ENCODE peak calls at places on chromosomes 5 and 9, in seven cellular contexts. One of them, this sample, is unnamed.

GRCh38 chr9:2340046-2340760 is 281.4 kb upstream of the VLDLR start:
- DNase-seq in hypothalamus: no peak
- DNase-seq in choroid plexus epithelial cell: peak; percentile 31
- DNase-seq in NCI-H774: no peak
- DNase-seq in Caki2: no peak
- DNase-seq in COR-L47: no peak
- DNase-seq in CD8-positive, alpha-beta T cell: no peak
- DNase-seq in this sample: no peak

GRCh38 chr5:1081519-1081918 is 30.3 kb downstream of the SLC12A7 start:
- DNase-seq in hypothalamus: no peak
- DNase-seq in COR-L47: no peak
- DNase-seq in CD8-positive, alpha-beta T cell: no peak
- DNase-seq in NCI-H774: no peak
- DNase-seq in Caki2: no peak
- DNase-seq in choroid plexus epithelial cell: no peak
- DNase-seq in this sample: no peak

GRCh38 chr9:91720746-91721705 is 229.0 kb downstream of the ROR2 start:
- DNase-seq in choroid plexus epithelial cell: no peak
- DNase-seq in NCI-H774: no peak
- DNase-seq in Caki2: no peak
- DNase-seq in COR-L47: no peak
- DNase-seq in CD8-positive, alpha-beta T cell: no peak
- DNase-seq in hypothalamus: no peak
- DNase-seq in this sample: peak; percentile 37

GRCh38 chr5:142097681-142098080 is 10.9 kb upstream of the NDFIP1 start:
- DNase-seq in Caki2: no peak
- DNase-seq in COR-L47: no peak
- DNase-seq in NCI-H774: no peak
- DNase-seq in choroid plexus epithelial cell: no peak
- DNase-seq in CD8-positive, alpha-beta T cell: no peak
- DNase-seq in hypothalamus: no peak
- DNase-seq in this sample: no peak

GRCh38 chr9:124852829-124853531 is at the start of gene WDR38:
- DNase-seq in CD8-positive, alpha-beta T cell: peak; percentile 64
- DNase-seq in Caki2: peak; percentile 80
- DNase-seq in COR-L47: peak; percentile 69
- DNase-seq in NCI-H774: peak; percentile 67
- DNase-seq in hypothalamus: peak; percentile 68
- DNase-seq in choroid plexus epithelial cell: peak; percentile 83
- DNase-seq in this sample: peak; percentile 74

GRCh38 chr9:88988796-88989641 is 2.2 kb upstream of the S1PR3 start:
- DNase-seq in Caki2: peak; percentile 26
- DNase-seq in CD8-positive, alpha-beta T cell: no peak
- DNase-seq in hypothalamus: no peak
- DNase-seq in choroid plexus epithelial cell: peak; percentile 82
- DNase-seq in COR-L47: no peak
- DNase-seq in NCI-H774: no peak
- DNase-seq in this sample: peak; percentile 81

GRCh38 chr5:82911902-82912301 is 165.3 kb downstream of the TMEM167A start:
- DNase-seq in choroid plexus epithelial cell: no peak
- DNase-seq in COR-L47: no peak
- DNase-seq in CD8-positive, alpha-beta T cell: no peak
- DNase-seq in Caki2: no peak
- DNase-seq in hypothalamus: no peak
- DNase-seq in NCI-H774: no peak
- DNase-seq in this sample: no peak

GRCh38 chr9:131304676-131305366 is 15.3 kb downstream of the PLPP7 start:
- DNase-seq in choroid plexus epithelial cell: peak; percentile 25
- DNase-seq in NCI-H774: no peak
- DNase-seq in COR-L47: no peak
- DNase-seq in CD8-positive, alpha-beta T cell: no peak
- DNase-seq in hypothalamus: no peak
- DNase-seq in Caki2: no peak
- DNase-seq in this sample: peak; percentile 24

GRCh38 chr5:160233215-160233614 is 3.9 kb downstream of the FABP6 start:
- DNase-seq in COR-L47: no peak
- DNase-seq in NCI-H774: no peak
- DNase-seq in CD8-positive, alpha-beta T cell: no peak
- DNase-seq in hypothalamus: no peak
- DNase-seq in choroid plexus epithelial cell: peak; percentile 24
- DNase-seq in Caki2: peak; percentile 27
- DNase-seq in this sample: no peak

GRCh38 chr5:23314827-23315226 is 192.6 kb upstream of the PRDM9 start:
- DNase-seq in choroid plexus epithelial cell: peak; percentile 17
- DNase-seq in CD8-positive, alpha-beta T cell: no peak
- DNase-seq in Caki2: no peak
- DNase-seq in COR-L47: no peak
- DNase-seq in hypothalamus: no peak
- DNase-seq in NCI-H774: no peak
- DNase-seq in this sample: no peak

GRCh38 chr5:125226825-125227224 is 480.4 kb upstream of the ZNF608 start:
- DNase-seq in hypothalamus: no peak
- DNase-seq in choroid plexus epithelial cell: no peak
- DNase-seq in NCI-H774: no peak
- DNase-seq in CD8-positive, alpha-beta T cell: no peak
- DNase-seq in COR-L47: no peak
- DNase-seq in Caki2: no peak
- DNase-seq in this sample: no peak

GRCh38 chr9:107237873-107238272 is 45.2 kb upstream of the RAD23B start:
- DNase-seq in NCI-H774: no peak
- DNase-seq in Caki2: no peak
- DNase-seq in hypothalamus: no peak
- DNase-seq in COR-L47: no peak
- DNase-seq in choroid plexus epithelial cell: no peak
- DNase-seq in CD8-positive, alpha-beta T cell: no peak
- DNase-seq in this sample: no peak

GRCh38 chr9:121748727-121749546 is 97.5 kb downstream of the DAB2IP start:
- DNase-seq in COR-L47: no peak
- DNase-seq in Caki2: no peak
- DNase-seq in CD8-positive, alpha-beta T cell: no peak
- DNase-seq in choroid plexus epithelial cell: no peak
- DNase-seq in NCI-H774: no peak
- DNase-seq in hypothalamus: no peak
- DNase-seq in this sample: peak; percentile 43

GRCh38 chr9:136551401-136552116 is 5.7 kb upstream of the NOTCH1 start:
- DNase-seq in CD8-positive, alpha-beta T cell: no peak
- DNase-seq in NCI-H774: no peak
- DNase-seq in choroid plexus epithelial cell: peak; percentile 42
- DNase-seq in COR-L47: no peak
- DNase-seq in hypothalamus: no peak
- DNase-seq in Caki2: peak; percentile 53
- DNase-seq in this sample: peak; percentile 85

GRCh38 chr5:103519550-103519949 is 43.0 kb downstream of the NUDT12 start:
- DNase-seq in choroid plexus epithelial cell: peak; percentile 67
- DNase-seq in NCI-H774: no peak
- DNase-seq in hypothalamus: no peak
- DNase-seq in CD8-positive, alpha-beta T cell: no peak
- DNase-seq in COR-L47: no peak
- DNase-seq in Caki2: no peak
- DNase-seq in this sample: no peak

GRCh38 chr9:121474225-121474947 is 25.3 kb downstream of the GGTA1 start:
- DNase-seq in NCI-H774: no peak
- DNase-seq in hypothalamus: no peak
- DNase-seq in COR-L47: no peak
- DNase-seq in choroid plexus epithelial cell: no peak
- DNase-seq in CD8-positive, alpha-beta T cell: no peak
- DNase-seq in Caki2: no peak
- DNase-seq in this sample: no peak

GRCh38 chr9:14857449-14858305 is 52.6 kb downstream of the FREM1 start:
- DNase-seq in COR-L47: no peak
- DNase-seq in CD8-positive, alpha-beta T cell: no peak
- DNase-seq in NCI-H774: no peak
- DNase-seq in choroid plexus epithelial cell: no peak
- DNase-seq in hypothalamus: no peak
- DNase-seq in Caki2: no peak
- DNase-seq in this sample: no peak

GRCh38 chr5:127870914-127871313 is 167.7 kb downstream of the CCDC192 start:
- DNase-seq in hypothalamus: peak; percentile 34
- DNase-seq in COR-L47: no peak
- DNase-seq in Caki2: no peak
- DNase-seq in NCI-H774: no peak
- DNase-seq in choroid plexus epithelial cell: peak; percentile 44
- DNase-seq in CD8-positive, alpha-beta T cell: no peak
- DNase-seq in this sample: no peak

GRCh38 chr9:93084471-93084881 is 11.5 kb upstream of the CARD19 start:
- DNase-seq in Caki2: no peak
- DNase-seq in COR-L47: no peak
- DNase-seq in hypothalamus: no peak
- DNase-seq in CD8-positive, alpha-beta T cell: no peak
- DNase-seq in choroid plexus epithelial cell: no peak
- DNase-seq in NCI-H774: no peak
- DNase-seq in this sample: no peak